ENCODE peak calls at places on chromosomes 13 and 19, in nine cellular contexts. E, J, I, M, X, A, D, T and S are unnamed samples.

GRCh38 chr19:33316521-33317284 is 14.4 kb upstream of the CEBPA start:
- DNase-seq in E (no peak), A (no peak), T (no peak), X (no peak), D (no peak), M (no peak), I (no peak), J (no peak), S (no peak)

GRCh38 chr19:36213793-36214387 is 575 bp downstream of the ZNF565 start:
- DNase-seq in E (peak; percentile 61), A (no peak), I (no peak), D (no peak), J (no peak), T (peak; percentile 37), M (peak; percentile 41), X (peak; percentile 12), S (peak; percentile 1)

GRCh38 chr13:75415720-75416119 is 66.2 kb downstream of the TBC1D4 start:
- DNase-seq in I (no peak), D (no peak), T (peak; percentile 82), E (no peak), J (no peak), X (no peak), A (no peak), M (no peak), S (no peak)

GRCh38 chr19:1817553-1818179 is 5.6 kb upstream of the ATP8B3 start:
- DNase-seq in J (no peak), X (no peak), D (no peak), E (no peak), T (no peak), A (no peak), M (no peak), I (no peak), S (no peak)

GRCh38 chr13:112346899-112347229 is 29.3 kb upstream of the SPACA7 start:
- DNase-seq in X (peak; percentile 6), D (no peak), I (no peak), A (peak; percentile 38), E (no peak), M (no peak), T (no peak), J (no peak), S (no peak)

GRCh38 chr19:48529156-48529555 is 17.5 kb upstream of the LMTK3 start:
- DNase-seq in I (no peak), M (no peak), D (no peak), E (no peak), T (no peak), J (no peak), X (no peak), A (no peak), S (no peak)

GRCh38 chr19:8935460-8935859 is 74.7 kb downstream of the MUC16 start:
- DNase-seq in X (no peak), T (no peak), J (no peak), I (no peak), E (no peak), A (no peak), D (no peak), M (no peak), S (no peak)

GRCh38 chr13:89514534-89515312 is 1832.8 kb upstream of the MIR17HG start:
- DNase-seq in D (no peak), M (peak; percentile 13), T (no peak), J (no peak), A (no peak), E (peak; percentile 33), I (no peak), X (no peak), S (no peak)

GRCh38 chr13:110758195-110758594 is 44.7 kb downstream of the ING1 start:
- DNase-seq in E (no peak), D (no peak), J (no peak), I (no peak), A (no peak), T (peak; percentile 66), M (no peak), X (no peak), S (no peak)